ENCODE peak calls at places on chromosomes 6 and 20, in five cellular contexts. L is cardiac muscle cell; H is cardiac fibroblast; U is IMR-90; E is CD4-positive, alpha-beta memory T cell. W is an unnamed sample.

GRCh38 chr6:104940881-104941693 is 15.8 kb upstream of the LIN28B start:
- DNase-seq in L (peak; percentile 53), H (peak; percentile 43), U (peak; percentile 30), E (peak; percentile 20), W (peak; percentile 26)

GRCh38 chr6:5968817-5969726 is 37.7 kb downstream of the NRN1 start:
- DNase-seq in L (no peak), H (no peak), U (no peak), E (no peak), W (peak; percentile 36)

GRCh38 chr6:45830441-45831139 is 185.1 kb downstream of the CLIC5 start:
- DNase-seq in L (peak; percentile 21), H (peak; percentile 69), U (no peak), E (peak; percentile 17), W (peak; percentile 70)

GRCh38 chr20:4160761-4161305 is 145.5 kb upstream of the RNF24 start:
- DNase-seq in L (peak; percentile 64), H (no peak), U (peak; percentile 54), E (no peak), W (peak; percentile 37)

GRCh38 chr20:44138859-44139258 is 48.1 kb downstream of the JPH2 start:
- DNase-seq in L (no peak), H (peak; percentile 53), U (no peak), E (no peak), W (no peak)

GRCh38 chr20:36313476-36313875 is 7.3 kb downstream of the DLGAP4 start:
- DNase-seq in L (no peak), H (no peak), U (no peak), E (no peak), W (no peak)

GRCh38 chr6:43891072-43891870 is 121.3 kb downstream of the VEGFA start:
- DNase-seq in L (no peak), H (no peak), U (no peak), E (no peak), W (no peak)

GRCh38 chr20:24838551-24839530 is 110.2 kb upstream of the CST7 start:
- DNase-seq in L (peak; percentile 26), H (peak; percentile 11), U (peak; percentile 12), E (no peak), W (peak; percentile 16)

GRCh38 chr6:41736207-41736710 is 851 bp upstream of the TFEB start:
- DNase-seq in L (peak; percentile 22), H (peak; percentile 10), U (no peak), E (no peak), W (no peak)

GRCh38 chr20:50226093-50226974 is 35.7 kb downstream of the CEBPB start:
- DNase-seq in L (peak; percentile 46), H (peak; percentile 46), U (peak; percentile 68), E (no peak), W (peak; percentile 69)

GRCh38 chr6:11805259-11806053 is 26.9 kb upstream of the ADTRP start:
- DNase-seq in L (no peak), H (no peak), U (no peak), E (no peak), W (no peak)

GRCh38 chr6:1468126-1468525 is 78.8 kb downstream of the FOXF2 start:
- DNase-seq in L (no peak), H (no peak), U (no peak), E (no peak), W (no peak)

GRCh38 chr6:77034161-77034560 is 429.1 kb downstream of the HTR1B start:
- DNase-seq in L (peak; percentile 92), H (peak; percentile 94), U (peak; percentile 96), E (no peak), W (peak; percentile 80)

GRCh38 chr20:59671661-59672471 is 67.5 kb downstream of the PHACTR3 start:
- DNase-seq in L (no peak), H (no peak), U (no peak), E (no peak), W (no peak)

GRCh38 chr20:18056174-18057105 is 1.3 kb downstream of the OVOL2 start:
- DNase-seq in L (peak; percentile 12), H (no peak), U (no peak), E (no peak), W (no peak)

GRCh38 chr20:18057994-18058349 is 256 bp upstream of the OVOL2 start:
- DNase-seq in L (no peak), H (no peak), U (no peak), E (no peak), W (no peak)

GRCh38 chr20:18058661-18059467 is 1.1 kb upstream of the OVOL2 start:
- DNase-seq in L (no peak), H (no peak), U (no peak), E (no peak), W (no peak)

GRCh38 chr20:18057106-18057993 is at the start of gene OVOL2:
- DNase-seq in L (no peak), H (no peak), U (no peak), E (no peak), W (no peak)

DNA sequence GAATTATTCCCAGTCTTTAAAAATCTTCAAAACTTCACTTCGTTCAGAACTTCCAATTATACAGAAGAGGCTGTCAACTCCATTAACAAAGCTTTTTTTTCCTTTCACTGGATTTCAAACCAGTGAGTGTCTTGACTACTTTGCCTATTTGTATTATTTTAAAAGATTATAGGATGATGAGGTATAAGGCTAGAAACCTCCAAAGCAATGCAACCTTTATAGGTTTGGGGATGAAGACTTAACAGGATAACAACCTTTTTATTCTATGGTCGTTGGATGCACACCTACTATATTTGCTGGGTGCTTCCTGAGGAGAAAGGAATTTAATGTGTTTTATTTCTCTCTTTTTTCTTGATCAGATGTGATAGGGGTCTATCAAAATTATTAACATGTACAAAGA is 1.9 kb upstream of the OVOL2 start:
- DNase-seq in L (no peak), H (no peak), U (no peak), E (no peak), W (no peak)
- H3K4me3 ChIP-seq in L (peak overlapping the region; percentile 28), H (no peak overlapping the region), U (no peak overlapping the region), E (no peak overlapping the region), W (no peak overlapping the region)

GRCh38 chr6:166620478-166621113 is 6.5 kb downstream of the RPS6KA2 start:
- DNase-seq in L (no peak), H (peak; percentile 48), U (no peak), E (no peak), W (no peak)
- H3K4me3 ChIP-seq in L (no peak overlapping the region), H (peak overlapping the region; percentile 11), U (no peak overlapping the region), E (no peak overlapping the region), W (peak overlapping the region; percentile 10)

GRCh38 chr6:117076076-117076475 is 189.3 kb upstream of the VGLL2 start:
- DNase-seq in L (no peak), H (no peak), U (no peak), E (no peak), W (no peak)
- H3K4me3 ChIP-seq in L (no peak overlapping the region), H (no peak overlapping the region), U (no peak overlapping the region), E (no peak overlapping the region), W (no peak overlapping the region)

GRCh38 chr6:137871299-137871698 is 4.2 kb downstream of the TNFAIP3 start:
- DNase-seq in L (no peak), H (peak; percentile 51), U (no peak), E (peak; percentile 50), W (no peak)
- H3K4me3 ChIP-seq in L (no peak overlapping the region), H (peak overlapping the region; percentile 92), U (no peak overlapping the region), E (peak overlapping the region; percentile 71), W (peak overlapping the region; percentile 22)

GRCh38 chr6:57177545-57178225 is 5.6 kb downstream of the BAG2 start:
- DNase-seq in L (peak; percentile 84), H (peak; percentile 50), U (peak; percentile 30), E (no peak), W (peak; percentile 64)
- H3K4me3 ChIP-seq in L (no peak overlapping the region), H (peak overlapping the region; percentile 7), U (no peak overlapping the region), E (no peak overlapping the region), W (no peak overlapping the region)

GRCh38 chr6:138607478-138608433 is 108.5 kb upstream of the NHSL1 start:
- DNase-seq in L (no peak), H (no peak), U (no peak), E (no peak), W (no peak)
- H3K4me3 ChIP-seq in L (no peak overlapping the region), H (no peak overlapping the region), U (no peak overlapping the region), E (no peak overlapping the region), W (no peak overlapping the region)

DNA sequence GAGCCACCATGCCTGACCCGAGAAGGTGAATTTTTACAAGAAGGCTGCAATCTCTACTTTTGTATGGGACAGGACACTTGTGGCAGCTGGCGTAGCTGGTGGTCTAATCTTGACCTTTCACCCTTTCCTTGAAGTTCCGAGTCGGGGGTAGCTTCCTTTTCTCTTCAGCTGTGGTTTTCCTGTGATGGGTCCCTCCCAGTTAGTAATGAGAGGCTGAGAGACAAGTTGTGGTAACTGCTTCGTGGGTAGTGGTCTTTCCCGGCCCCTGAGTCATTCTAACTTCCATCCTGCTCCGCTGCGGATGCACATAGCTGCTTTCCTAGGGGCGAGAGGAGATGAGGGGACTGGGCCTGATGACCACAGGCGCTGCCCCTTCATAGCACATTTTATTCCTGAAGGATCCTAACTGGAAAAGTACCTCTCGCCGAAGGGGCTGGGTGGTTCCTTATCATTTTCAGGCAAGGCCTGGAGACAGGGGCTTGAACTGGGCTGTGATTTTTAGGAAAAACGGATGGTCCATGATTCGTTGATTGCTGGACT is 3.1 kb downstream of the SYNJ2 start:
- DNase-seq in L (no peak), H (no peak), U (no peak), E (no peak), W (no peak)
- H3K4me3 ChIP-seq in L (no peak overlapping the region), H (no peak overlapping the region), U (no peak overlapping the region), E (no peak overlapping the region), W (no peak overlapping the region)

DNA sequence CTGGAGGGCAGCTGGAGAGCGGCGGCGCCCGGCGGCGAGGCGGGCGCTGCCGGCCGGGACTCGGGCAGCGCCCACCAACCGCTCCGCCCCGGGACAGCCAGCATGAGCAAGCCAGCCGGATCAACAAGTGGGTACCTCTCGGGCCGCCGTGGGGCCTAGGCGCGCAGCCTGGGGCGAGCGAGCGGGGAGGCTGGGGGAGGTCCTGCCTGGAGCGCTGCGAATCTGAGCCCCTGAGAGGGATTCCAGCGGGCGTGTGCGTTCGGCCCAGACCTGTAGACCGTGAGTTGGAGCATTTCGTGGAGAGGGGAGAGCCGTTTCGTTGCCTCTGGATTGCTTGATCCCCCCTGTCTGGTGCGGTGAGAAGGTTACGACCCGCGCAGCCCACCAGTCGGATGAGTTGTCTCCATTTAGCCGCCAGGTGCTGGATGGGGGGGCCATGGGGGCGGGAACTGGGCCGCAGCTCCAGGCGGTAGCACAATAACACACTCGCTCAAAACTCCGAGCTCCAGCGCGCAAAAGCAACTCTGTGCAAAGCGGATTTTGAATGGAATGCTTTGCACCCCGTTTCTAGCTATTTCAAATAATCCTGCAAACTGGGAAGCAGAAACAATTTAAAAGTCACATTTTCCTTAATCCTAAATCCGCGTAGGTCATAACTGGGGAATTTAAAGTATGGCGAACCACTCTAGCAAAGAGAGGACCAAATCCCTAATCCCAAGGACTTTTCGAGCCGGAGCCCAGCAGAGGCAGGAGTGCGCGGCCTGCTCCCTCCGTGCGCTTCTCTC is 1.0 kb downstream of the NR2E1 start:
- DNase-seq in L (no peak), H (no peak), U (no peak), E (no peak), W (no peak)
- H3K4me3 ChIP-seq in L (no peak overlapping the region), H (no peak overlapping the region), U (no peak overlapping the region), E (no peak overlapping the region), W (no peak overlapping the region)

GRCh38 chr20:23047001-23047737 is 2.3 kb downstream of the THBD start:
- DNase-seq in L (no peak), H (no peak), U (no peak), E (no peak), W (no peak)
- H3K4me3 ChIP-seq in L (no peak overlapping the region), H (no peak overlapping the region), U (no peak overlapping the region), E (no peak overlapping the region), W (no peak overlapping the region)

W was measured in fibroblast of mammary gland.